ENCODE peak calls at places on chromosomes 7 and 10, in nine cellular contexts. B, Z, G, A, R, E, D, X and H are unnamed samples.

GRCh38 chr10:50152792-50153272 is 85.1 kb downstream of the WASHC2A start:
- DNase-seq in B (no peak), Z (no peak), G (no peak), A (no peak), R (peak; percentile 45), E (no peak), D (peak; percentile 45), X (no peak), H (no peak)

GRCh38 chr7:149706398-149706797 is 67.0 kb downstream of the ZNF467 start:
- DNase-seq in B (no peak), Z (no peak), G (no peak), A (no peak), R (no peak), E (no peak), D (no peak), X (no peak), H (peak; percentile 3)

GRCh38 chr10:69451784-69452251 is 553 bp downstream of the TSPAN15 start:
- DNase-seq in B (no peak), Z (no peak), G (no peak), A (no peak), R (peak; percentile 79), E (no peak), D (peak; percentile 18), X (no peak), H (no peak)

GRCh38 chr7:25832456-25832855 is 319.5 kb upstream of the NFE2L3 start:
- DNase-seq in B (peak; percentile 78), Z (peak; percentile 84), G (no peak), A (no peak), R (no peak), E (no peak), D (no peak), X (no peak), H (no peak)

GRCh38 chr7:19106308-19107141 is 10.9 kb downstream of the TWIST1 start:
- DNase-seq in B (peak; percentile 36), Z (no peak), G (no peak), A (no peak), R (peak; percentile 63), E (no peak), D (no peak), X (no peak), H (peak; percentile 55)

GRCh38 chr10:16965740-16966447 is 148.7 kb upstream of the RSU1 start:
- DNase-seq in B (peak; percentile 97), Z (no peak), G (no peak), A (no peak), R (no peak), E (no peak), D (no peak), X (no peak), H (peak; percentile 86)

GRCh38 chr10:3213758-3214545 is 41.4 kb upstream of the PITRM1 start:
- DNase-seq in B (no peak), Z (no peak), G (no peak), A (no peak), R (no peak), E (no peak), D (no peak), X (no peak), H (no peak)

GRCh38 chr10:102396251-102396650 is 746 bp downstream of the NFKB2 start:
- DNase-seq in B (no peak), Z (no peak), G (no peak), A (no peak), R (peak; percentile 66), E (no peak), D (no peak), X (no peak), H (peak; percentile 54)

GRCh38 chr7:12249706-12250105 is 38.6 kb downstream of the TMEM106B start:
- DNase-seq in B (no peak), Z (no peak), G (no peak), A (no peak), R (no peak), E (no peak), D (no peak), X (no peak), H (no peak)

GRCh38 chr7:130990178-130990832 is 256.3 kb upstream of the KLF14 start:
- DNase-seq in B (no peak), Z (no peak), G (no peak), A (no peak), R (no peak), E (no peak), D (no peak), X (no peak), H (no peak)

GRCh38 chr7:142807855-142808460 is 37.2 kb downstream of the PRSS2 start:
- DNase-seq in B (peak; percentile 30), Z (no peak), G (no peak), A (no peak), R (no peak), E (peak; percentile 31), D (no peak), X (no peak), H (no peak)

GRCh38 chr7:69246758-69247157 is 351.5 kb upstream of the AUTS2 start:
- DNase-seq in B (no peak), Z (peak; percentile 57), G (no peak), A (no peak), R (no peak), E (no peak), D (no peak), X (no peak), H (no peak)

GRCh38 chr7:27418544-27418943 is 175.9 kb downstream of the EVX1 start:
- DNase-seq in B (no peak), Z (no peak), G (no peak), A (no peak), R (no peak), E (no peak), D (no peak), X (no peak), H (no peak)

GRCh38 chr7:140610204-140611165 is 30.1 kb downstream of the DENND2A start:
- DNase-seq in B (no peak), Z (no peak), G (no peak), A (no peak), R (no peak), E (no peak), D (peak; percentile 60), X (no peak), H (no peak)

GRCh38 chr10:103958996-103959395 is 7.9 kb upstream of the SLK start:
- DNase-seq in B (peak; percentile 56), Z (no peak), G (no peak), A (no peak), R (no peak), E (no peak), D (no peak), X (no peak), H (no peak)

GRCh38 chr10:8534089-8534488 is 479.6 kb downstream of the GATA3 start:
- DNase-seq in B (no peak), Z (no peak), G (no peak), A (no peak), R (no peak), E (no peak), D (peak; percentile 85), X (no peak), H (no peak)

GRCh38 chr7:131186816-131187215 is 140.9 kb upstream of the MKLN1 start:
- DNase-seq in B (no peak), Z (no peak), G (no peak), A (no peak), R (no peak), E (no peak), D (no peak), X (no peak), H (no peak)

GRCh38 chr7:95687759-95688343 is 84.5 kb upstream of the DYNC1I1 start:
- DNase-seq in B (peak; percentile 68), Z (peak; percentile 71), G (no peak), A (peak; percentile 59), R (no peak), E (no peak), D (peak; percentile 48), X (no peak), H (no peak)

GRCh38 chr7:32043688-32044087 is 26.5 kb downstream of the PDE1C start:
- DNase-seq in B (peak; percentile 43), Z (no peak), G (no peak), A (no peak), R (no peak), E (no peak), D (no peak), X (no peak), H (peak; percentile 39)

GRCh38 chr10:60348982-60349381 is 40.7 kb downstream of the ANK3 start:
- DNase-seq in B (peak; percentile 69), Z (no peak), G (no peak), A (no peak), R (no peak), E (no peak), D (no peak), X (no peak), H (no peak)

GRCh38 chr7:47044620-47045019 is 537.3 kb downstream of the TNS3 start:
- DNase-seq in B (no peak), Z (no peak), G (no peak), A (no peak), R (no peak), E (no peak), D (peak; percentile 13), X (no peak), H (no peak)

GRCh38 chr7:101996131-101996691 is 178.8 kb downstream of the CUX1 start:
- DNase-seq in B (no peak), Z (no peak), G (no peak), A (no peak), R (peak; percentile 67), E (no peak), D (no peak), X (no peak), H (peak; percentile 18)

GRCh38 chr10:27679996-27680395 is 65.6 kb downstream of the MKX start:
- DNase-seq in B (peak; percentile 3), Z (peak; percentile 49), G (no peak), A (no peak), R (no peak), E (no peak), D (no peak), X (no peak), H (no peak)

GRCh38 chr10:97584060-97584797 is at the start of gene HOGA1:
- DNase-seq in B (peak; percentile 73), Z (peak; percentile 96), G (no peak), A (no peak), R (peak; percentile 91), E (no peak), D (peak; percentile 96), X (no peak), H (peak; percentile 98)

GRCh38 chr7:32290015-32290414 is 200.2 kb downstream of the LSM5 start:
- DNase-seq in B (no peak), Z (peak; percentile 77), G (no peak), A (peak; percentile 63), R (no peak), E (no peak), D (no peak), X (no peak), H (no peak)

GRCh38 chr10:130500251-130501000 is 364.2 kb downstream of the GLRX3 start:
- DNase-seq in B (no peak), Z (no peak), G (no peak), A (no peak), R (no peak), E (no peak), D (no peak), X (no peak), H (no peak)

GRCh38 chr7:137626469-137627067 is 220.2 kb downstream of the DGKI start:
- DNase-seq in B (peak; percentile 72), Z (peak; percentile 64), G (peak; percentile 45), A (peak; percentile 27), R (peak; percentile 69), E (no peak), D (peak; percentile 14), X (no peak), H (no peak)

GRCh38 chr10:112519129-112519761 is 72.2 kb downstream of the VTI1A start:
- DNase-seq in B (no peak), Z (no peak), G (no peak), A (no peak), R (no peak), E (no peak), D (no peak), X (no peak), H (no peak)

GRCh38 chr10:6729071-6729773 is 149.1 kb upstream of the PRKCQ start:
- DNase-seq in B (peak; percentile 31), Z (no peak), G (no peak), A (no peak), R (no peak), E (no peak), D (no peak), X (no peak), H (no peak)